ENCODE peak calls at places on chromosomes 1 and 21, in five cellular contexts. One of them, this sample, is unnamed. For H3K9me3, the result is how much of the 10 kb centered on the place peaks cover.

GRCh38 chr1:85307987-85308836 is 31.8 kb upstream of the BCL10 start:
- DNase-seq in naive thymus-derived CD4-positive, alpha-beta T cell: peak
- DNase-seq in mesenchymal stem cell: peak
- DNase-seq in sigmoid colon: peak
- DNase-seq in fibroblast of lung: peak
- DNase-seq in this sample: peak

GRCh38 chr1:44571712-44572571 is 102.3 kb downstream of the TMEM53 start:
- DNase-seq in naive thymus-derived CD4-positive, alpha-beta T cell: peak
- DNase-seq in fibroblast of lung: no peak
- DNase-seq in mesenchymal stem cell: no peak
- DNase-seq in sigmoid colon: no peak
- DNase-seq in this sample: no peak

GRCh38 chr1:213120961-213121360 is 69.9 kb downstream of the RPS6KC1 start:
- DNase-seq in fibroblast of lung: no peak
- DNase-seq in sigmoid colon: no peak
- DNase-seq in mesenchymal stem cell: no peak
- DNase-seq in naive thymus-derived CD4-positive, alpha-beta T cell: no peak
- DNase-seq in this sample: no peak

GRCh38 chr1:77133731-77134358 is 85.4 kb downstream of the PIGK start:
- DNase-seq in sigmoid colon: no peak
- DNase-seq in naive thymus-derived CD4-positive, alpha-beta T cell: no peak
- DNase-seq in fibroblast of lung: no peak
- DNase-seq in mesenchymal stem cell: no peak
- DNase-seq in this sample: no peak

GRCh38 chr1:26991310-26992116 is 2.0 kb upstream of the TRNP1 start:
- DNase-seq in fibroblast of lung: peak
- DNase-seq in mesenchymal stem cell: peak
- DNase-seq in naive thymus-derived CD4-positive, alpha-beta T cell: no peak
- DNase-seq in sigmoid colon: no peak
- DNase-seq in this sample: no peak

GRCh38 chr1:228768345-228768717 is 33.1 kb downstream of the RHOU start:
- DNase-seq in naive thymus-derived CD4-positive, alpha-beta T cell: no peak
- DNase-seq in mesenchymal stem cell: no peak
- DNase-seq in fibroblast of lung: no peak
- DNase-seq in sigmoid colon: no peak
- DNase-seq in this sample: no peak

GRCh38 chr1:32891241-32891570 is 4.9 kb downstream of the HPCA start:
- DNase-seq in mesenchymal stem cell: no peak
- DNase-seq in sigmoid colon: no peak
- DNase-seq in naive thymus-derived CD4-positive, alpha-beta T cell: no peak
- DNase-seq in fibroblast of lung: no peak
- DNase-seq in this sample: no peak

GRCh38 chr1:94514095-94514727 is 27.3 kb downstream of the F3 start:
- DNase-seq in naive thymus-derived CD4-positive, alpha-beta T cell: no peak
- DNase-seq in sigmoid colon: no peak
- DNase-seq in mesenchymal stem cell: peak
- DNase-seq in fibroblast of lung: peak
- DNase-seq in this sample: no peak

GRCh38 chr1:17016317-17016661 is 4.6 kb upstream of the ATP13A2 start:
- DNase-seq in mesenchymal stem cell: peak
- DNase-seq in fibroblast of lung: peak
- DNase-seq in naive thymus-derived CD4-positive, alpha-beta T cell: no peak
- DNase-seq in sigmoid colon: no peak
- DNase-seq in this sample: no peak

GRCh38 chr21:18840239-18840638 is 436.7 kb upstream of the TMPRSS15 start:
- DNase-seq in fibroblast of lung: peak
- DNase-seq in sigmoid colon: no peak
- DNase-seq in mesenchymal stem cell: no peak
- DNase-seq in naive thymus-derived CD4-positive, alpha-beta T cell: no peak
- DNase-seq in this sample: no peak

GRCh38 chr1:32341186-32341757 is 5.2 kb upstream of the MARCKSL1 start:
- DNase-seq in mesenchymal stem cell: no peak
- DNase-seq in naive thymus-derived CD4-positive, alpha-beta T cell: no peak
- DNase-seq in fibroblast of lung: no peak
- DNase-seq in sigmoid colon: no peak
- DNase-seq in this sample: no peak

GRCh38 chr1:85048296-85049064 is at the start of gene MCOLN3:
- DNase-seq in sigmoid colon: peak
- DNase-seq in fibroblast of lung: no peak
- DNase-seq in naive thymus-derived CD4-positive, alpha-beta T cell: peak
- DNase-seq in mesenchymal stem cell: peak
- DNase-seq in this sample: peak

GRCh38 chr21:41621523-41621922 is 113.6 kb upstream of the TMPRSS2 start:
- DNase-seq in fibroblast of lung: peak
- DNase-seq in mesenchymal stem cell: no peak
- DNase-seq in naive thymus-derived CD4-positive, alpha-beta T cell: no peak
- DNase-seq in sigmoid colon: no peak
- DNase-seq in this sample: no peak

GRCh38 chr21:21232320-21232719 is 234.1 kb downstream of the NCAM2 start:
- DNase-seq in mesenchymal stem cell: peak
- DNase-seq in fibroblast of lung: peak
- DNase-seq in sigmoid colon: no peak
- DNase-seq in naive thymus-derived CD4-positive, alpha-beta T cell: no peak
- DNase-seq in this sample: no peak

GRCh38 chr1:226882631-226883409 is 12.4 kb downstream of the PSEN2 start:
- DNase-seq in naive thymus-derived CD4-positive, alpha-beta T cell: peak
- DNase-seq in mesenchymal stem cell: peak
- DNase-seq in sigmoid colon: no peak
- DNase-seq in fibroblast of lung: peak
- DNase-seq in this sample: no peak

GRCh38 chr1:5959667-5960230 is 32.5 kb downstream of the NPHP4 start:
- DNase-seq in sigmoid colon: no peak
- DNase-seq in naive thymus-derived CD4-positive, alpha-beta T cell: no peak
- DNase-seq in fibroblast of lung: no peak
- DNase-seq in mesenchymal stem cell: no peak
- DNase-seq in this sample: no peak

GRCh38 chr1:32898056-32898455 is 3.1 kb downstream of the TMEM54 start:
- DNase-seq in mesenchymal stem cell: no peak
- DNase-seq in fibroblast of lung: no peak
- DNase-seq in naive thymus-derived CD4-positive, alpha-beta T cell: no peak
- DNase-seq in sigmoid colon: peak
- DNase-seq in this sample: no peak

GRCh38 chr1:232036161-232036942 is 409.8 kb downstream of the DISC1 start:
- DNase-seq in naive thymus-derived CD4-positive, alpha-beta T cell: no peak
- DNase-seq in sigmoid colon: no peak
- DNase-seq in fibroblast of lung: no peak
- DNase-seq in mesenchymal stem cell: no peak
- DNase-seq in this sample: no peak

GRCh38 chr1:188778578-188778977 is 1699.1 kb downstream of the BRINP3 start:
- DNase-seq in fibroblast of lung: no peak
- DNase-seq in sigmoid colon: no peak
- DNase-seq in naive thymus-derived CD4-positive, alpha-beta T cell: no peak
- DNase-seq in mesenchymal stem cell: no peak
- DNase-seq in this sample: no peak

GRCh38 chr1:110058591-110058990 is 11.9 kb downstream of the ALX3 start:
- DNase-seq in sigmoid colon: no peak
- DNase-seq in fibroblast of lung: no peak
- DNase-seq in mesenchymal stem cell: no peak
- DNase-seq in naive thymus-derived CD4-positive, alpha-beta T cell: no peak
- DNase-seq in this sample: no peak

GRCh38 chr1:181141431-181141910 is 53.0 kb downstream of the IER5 start:
- DNase-seq in naive thymus-derived CD4-positive, alpha-beta T cell: no peak
- DNase-seq in fibroblast of lung: peak
- DNase-seq in sigmoid colon: peak
- DNase-seq in mesenchymal stem cell: peak
- DNase-seq in this sample: no peak

GRCh38 chr1:225467193-225468020 is 39.6 kb upstream of the LBR start:
- DNase-seq in sigmoid colon: peak
- DNase-seq in mesenchymal stem cell: no peak
- DNase-seq in naive thymus-derived CD4-positive, alpha-beta T cell: peak
- DNase-seq in fibroblast of lung: no peak
- DNase-seq in this sample: peak

GRCh38 chr1:63487336-63488065 is 35.5 kb downstream of the ITGB3BP start:
- DNase-seq in sigmoid colon: no peak
- DNase-seq in fibroblast of lung: peak
- DNase-seq in naive thymus-derived CD4-positive, alpha-beta T cell: no peak
- DNase-seq in mesenchymal stem cell: peak
- DNase-seq in this sample: no peak

GRCh38 chr1:9476790-9477463 is 62.3 kb upstream of the SLC25A33 start:
- DNase-seq in naive thymus-derived CD4-positive, alpha-beta T cell: no peak
- DNase-seq in sigmoid colon: no peak
- DNase-seq in mesenchymal stem cell: peak
- DNase-seq in fibroblast of lung: no peak
- DNase-seq in this sample: no peak

GRCh38 chr21:37987668-37988067 is 71.4 kb upstream of the KCNJ6 start:
- DNase-seq in sigmoid colon: no peak
- DNase-seq in fibroblast of lung: no peak
- DNase-seq in naive thymus-derived CD4-positive, alpha-beta T cell: no peak
- DNase-seq in mesenchymal stem cell: no peak
- DNase-seq in this sample: no peak

GRCh38 chr1:46137901-46138300 is 5.5 kb upstream of the PIK3R3 start:
- DNase-seq in fibroblast of lung: peak
- DNase-seq in sigmoid colon: no peak
- DNase-seq in naive thymus-derived CD4-positive, alpha-beta T cell: no peak
- DNase-seq in mesenchymal stem cell: peak
- DNase-seq in this sample: no peak

GRCh38 chr1:22126531-22126930 is 16.4 kb downstream of the WNT4 start:
- DNase-seq in naive thymus-derived CD4-positive, alpha-beta T cell: no peak
- DNase-seq in fibroblast of lung: no peak
- DNase-seq in sigmoid colon: no peak
- DNase-seq in mesenchymal stem cell: no peak
- DNase-seq in this sample: no peak

GRCh38 chr1:115089443-115090340 is at the start of gene TSPAN2:
- DNase-seq in fibroblast of lung: peak
- DNase-seq in naive thymus-derived CD4-positive, alpha-beta T cell: peak
- DNase-seq in sigmoid colon: peak
- DNase-seq in mesenchymal stem cell: no peak
- DNase-seq in this sample: peak

DNA sequence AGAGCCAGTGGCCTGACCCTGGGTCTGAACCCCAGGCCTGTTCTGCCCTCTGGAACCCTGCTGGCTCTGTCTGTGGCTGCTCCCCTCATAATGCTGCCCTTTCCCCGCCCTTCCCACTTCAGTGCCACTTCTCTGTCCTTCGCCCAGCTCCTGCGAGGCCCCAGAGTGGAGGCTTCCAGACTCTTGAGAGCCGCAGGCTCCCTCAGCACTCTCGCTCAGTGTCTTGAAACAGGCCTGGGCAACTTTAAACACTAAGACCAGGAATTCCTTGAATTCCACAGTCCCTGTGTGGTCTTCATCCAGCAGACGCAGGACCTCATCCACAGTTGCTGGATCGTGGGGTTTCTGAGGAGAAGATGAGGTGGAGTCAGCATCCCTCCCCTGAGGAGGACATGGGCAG is 3.5 kb downstream of the CRNN start:
- DNase-seq in naive thymus-derived CD4-positive, alpha-beta T cell: no peak
- DNase-seq in mesenchymal stem cell: no peak
- DNase-seq in fibroblast of lung: no peak
- DNase-seq in sigmoid colon: no peak
- DNase-seq in this sample: no peak
- H3K9me3 ChIP-seq in naive thymus-derived CD4-positive, alpha-beta T cell: under half
- H3K9me3 ChIP-seq in mesenchymal stem cell: under half
- H3K9me3 ChIP-seq in fibroblast of lung: under half
- H3K9me3 ChIP-seq in sigmoid colon: under half
- H3K9me3 ChIP-seq in this sample: under half

DNA sequence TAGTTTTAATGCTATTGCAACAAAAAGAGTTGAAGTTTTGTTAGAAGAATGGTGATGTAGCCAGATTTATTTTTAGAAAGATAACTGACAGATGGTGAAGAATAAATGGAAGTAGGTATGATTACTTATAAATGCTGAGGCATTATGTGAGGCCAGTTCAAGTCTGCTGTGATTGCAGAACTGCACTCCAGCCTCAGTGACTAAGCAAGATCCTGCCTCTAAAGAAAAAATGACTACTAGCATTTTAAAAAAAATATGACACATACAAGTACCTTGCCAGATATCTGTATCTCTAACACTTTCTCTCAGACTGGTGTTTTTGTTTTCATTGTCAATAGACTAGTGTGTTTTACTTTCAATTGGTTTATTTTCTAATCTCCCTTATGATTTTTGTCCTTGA is 1242.4 kb upstream of the ADGRL4 start:
- DNase-seq in fibroblast of lung: peak
- DNase-seq in naive thymus-derived CD4-positive, alpha-beta T cell: no peak
- DNase-seq in mesenchymal stem cell: peak
- DNase-seq in sigmoid colon: no peak
- DNase-seq in this sample: no peak
- H3K9me3 ChIP-seq in fibroblast of lung: under half
- H3K9me3 ChIP-seq in naive thymus-derived CD4-positive, alpha-beta T cell: under half
- H3K9me3 ChIP-seq in mesenchymal stem cell: under half
- H3K9me3 ChIP-seq in sigmoid colon: under half
- H3K9me3 ChIP-seq in this sample: under half

GRCh38 chr1:54991939-54992338 is 6.8 kb upstream of the BSND start:
- DNase-seq in mesenchymal stem cell: no peak
- DNase-seq in fibroblast of lung: no peak
- DNase-seq in sigmoid colon: no peak
- DNase-seq in naive thymus-derived CD4-positive, alpha-beta T cell: no peak
- DNase-seq in this sample: no peak
- H3K9me3 ChIP-seq in mesenchymal stem cell: under half
- H3K9me3 ChIP-seq in fibroblast of lung: under half
- H3K9me3 ChIP-seq in sigmoid colon: under half
- H3K9me3 ChIP-seq in naive thymus-derived CD4-positive, alpha-beta T cell: under half
- H3K9me3 ChIP-seq in this sample: under half

GRCh38 chr21:24824209-24824608 is 783.1 kb downstream of the MRPL39 start:
- DNase-seq in mesenchymal stem cell: no peak
- DNase-seq in naive thymus-derived CD4-positive, alpha-beta T cell: no peak
- DNase-seq in sigmoid colon: no peak
- DNase-seq in fibroblast of lung: no peak
- DNase-seq in this sample: no peak
- H3K9me3 ChIP-seq in mesenchymal stem cell: under half
- H3K9me3 ChIP-seq in naive thymus-derived CD4-positive, alpha-beta T cell: under half
- H3K9me3 ChIP-seq in sigmoid colon: under half
- H3K9me3 ChIP-seq in fibroblast of lung: under half
- H3K9me3 ChIP-seq in this sample: under half

This sample was measured in T-helper 17 cell.